ENCODE peak calls at places on chromosomes 3 and 15, in eight cellular contexts. S is aorta, N is breast epithelium, J is psoas muscle, W is cardiac muscle cell, B is transverse colon, F is MM.1S, C is spleen. V is an unnamed sample.
A peak's percentile ranks its signal among the peaks of the same experiment; 100 is the strongest.

GRCh38 chr3:156847746-156848339 is 21.7 kb downstream of the LEKR1 start:
- DNase-seq in B (no peak), W (no peak), C (no peak), F (no peak), N (no peak), S (no peak), J (no peak), V (peak; percentile 10)

GRCh38 chr3:57889807-57890206 is 118.4 kb upstream of the FLNB start:
- DNase-seq in S (no peak), N (peak; percentile 36), F (no peak), C (no peak), W (peak; percentile 37), J (no peak), B (no peak), V (no peak)

GRCh38 chr3:159627229-159627628 is 361.4 kb upstream of the IL12A start:
- DNase-seq in F (no peak), B (no peak), N (no peak), W (no peak), C (no peak), J (no peak), S (no peak), V (peak; percentile 42)

GRCh38 chr3:148528024-148528423 is 169.7 kb upstream of the AGTR1 start:
- DNase-seq in S (no peak), J (no peak), B (no peak), C (no peak), F (no peak), W (peak; percentile 5), N (no peak), V (no peak)

GRCh38 chr3:43727930-43728329 is 37.2 kb downstream of the ABHD5 start:
- DNase-seq in J (no peak), N (no peak), S (peak; percentile 59), F (no peak), B (no peak), W (peak; percentile 30), C (no peak), V (no peak)

GRCh38 chr3:97658670-97659285 is 105.8 kb upstream of the ARL6 start:
- DNase-seq in W (peak; percentile 19), J (no peak), N (no peak), C (no peak), B (no peak), S (no peak), F (peak; percentile 52), V (peak; percentile 49)

GRCh38 chr3:23480324-23480704 is 277.2 kb downstream of the UBE2E2 start:
- DNase-seq in N (no peak), F (no peak), S (no peak), J (no peak), C (no peak), W (no peak), B (no peak), V (no peak)

GRCh38 chr3:159765860-159766294 is 222.8 kb upstream of the IL12A start:
- DNase-seq in S (no peak), F (no peak), N (peak; percentile 60), C (no peak), B (no peak), J (no peak), W (no peak), V (no peak)

GRCh38 chr3:100047455-100048141 is 66.7 kb downstream of the FILIP1L start:
- DNase-seq in W (peak; percentile 73), S (peak; percentile 42), J (no peak), F (peak; percentile 77), C (no peak), N (no peak), B (peak; percentile 41), V (no peak)

GRCh38 chr3:173750095-173750494 is 352.6 kb downstream of the NLGN1 start:
- DNase-seq in N (no peak), C (no peak), B (no peak), S (no peak), F (no peak), W (peak; percentile 57), J (no peak), V (peak; percentile 14)

GRCh38 chr15:47820780-47821319 is 103.5 kb downstream of the SEMA6D start:
- DNase-seq in F (no peak), B (no peak), C (no peak), W (peak; percentile 79), N (no peak), J (no peak), S (no peak), V (no peak)

GRCh38 chr15:52735231-52736089 is 54.7 kb downstream of the ONECUT1 start:
- DNase-seq in S (no peak), C (no peak), N (peak; percentile 32), W (peak; percentile 81), J (no peak), B (peak; percentile 70), F (peak; percentile 80), V (peak; percentile 87)

GRCh38 chr3:57079221-57079831 is 18.9 kb downstream of the SPATA12 start:
- DNase-seq in B (peak; percentile 48), J (no peak), W (peak; percentile 45), N (peak; percentile 29), S (peak; percentile 63), F (no peak), C (peak; percentile 77), V (peak; percentile 25)

GRCh38 chr3:139173372-139174108 is 128.8 kb upstream of the PRR23C start:
- DNase-seq in C (no peak), J (no peak), N (no peak), B (peak; percentile 32), F (peak; percentile 80), W (no peak), S (no peak), V (no peak)

GRCh38 chr3:45988804-45989203 is 6.8 kb downstream of the FYCO1 start:
- DNase-seq in J (no peak), W (peak; percentile 62), C (no peak), F (no peak), B (no peak), S (no peak), N (no peak), V (no peak)

GRCh38 chr15:34984884-34985630 is 3.0 kb downstream of the ZNF770 start:
- DNase-seq in F (no peak), C (no peak), S (no peak), J (peak; percentile 65), W (peak; percentile 65), B (no peak), N (no peak), V (no peak)

GRCh38 chr3:105996781-105997180 is 128.0 kb upstream of the CBLB start:
- DNase-seq in F (no peak), W (no peak), J (no peak), C (no peak), S (no peak), N (no peak), B (no peak), V (no peak)

GRCh38 chr15:40893019-40893723 is 1.1 kb upstream of the VPS18 start:
- DNase-seq in C (peak; percentile 88), F (no peak), B (no peak), N (no peak), W (no peak), S (no peak), J (no peak), V (no peak)

GRCh38 chr3:22361465-22361864 is 610.5 kb upstream of the ZNF385D start:
- DNase-seq in F (no peak), W (peak; percentile 25), J (no peak), C (no peak), S (no peak), B (no peak), N (no peak), V (no peak)

DNA sequence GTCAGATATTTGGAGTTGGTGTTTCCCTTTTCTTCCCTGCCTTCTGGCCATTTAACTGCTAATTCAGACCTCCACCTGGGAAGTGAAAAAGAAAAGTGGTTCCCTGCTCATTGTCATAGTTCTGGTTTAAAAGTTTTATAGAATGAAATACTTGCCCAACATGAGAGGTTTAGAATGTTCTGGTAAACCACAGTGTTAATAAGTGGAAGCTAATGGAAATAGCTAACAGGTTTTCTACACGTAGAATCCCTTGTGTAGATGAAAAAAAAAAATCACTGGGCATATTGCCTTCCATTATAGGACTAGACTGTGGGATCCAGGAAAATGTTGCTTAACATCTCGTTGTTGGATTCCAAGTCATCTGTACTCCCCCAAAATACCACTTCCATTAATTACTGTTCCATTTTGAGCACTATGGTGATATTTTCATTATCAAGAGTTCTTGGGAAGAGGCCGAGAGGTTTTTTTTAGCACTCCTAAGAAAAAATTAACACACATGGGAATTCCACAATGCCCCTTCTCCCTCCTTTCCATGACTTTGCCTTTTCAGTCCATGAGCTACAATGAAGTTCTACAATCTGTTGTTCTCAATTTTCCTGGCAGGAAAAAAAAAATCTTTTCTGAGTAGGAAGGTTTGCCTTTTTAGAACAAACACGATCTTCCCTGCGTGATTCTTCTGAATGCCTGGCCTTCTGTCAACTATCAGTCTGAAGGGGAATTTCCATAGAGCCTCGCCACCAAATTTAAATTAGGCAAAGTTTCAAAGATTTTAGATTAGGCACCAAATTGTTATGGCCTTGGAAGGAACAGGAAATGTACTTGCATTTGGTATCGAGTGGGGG is 74.4 kb upstream of the CTDSPL start:
- DNase-seq in F (no peak), C (no peak), J (no peak), B (no peak), N (no peak), S (no peak), W (peak; percentile 86), V (peak; percentile 4)
- H3K4me1 ChIP-seq in F (no peaks in the 10 kb centered on the region), C (peaks cover 12% of the 10 kb centered on the region), J (peaks cover 14% of the 10 kb centered on the region), B (peaks cover 30% of the 10 kb centered on the region), N (no peaks in the 10 kb centered on the region), S (peaks cover 8% of the 10 kb centered on the region), W (no peaks in the 10 kb centered on the region), V (no peaks in the 10 kb centered on the region)

DNA sequence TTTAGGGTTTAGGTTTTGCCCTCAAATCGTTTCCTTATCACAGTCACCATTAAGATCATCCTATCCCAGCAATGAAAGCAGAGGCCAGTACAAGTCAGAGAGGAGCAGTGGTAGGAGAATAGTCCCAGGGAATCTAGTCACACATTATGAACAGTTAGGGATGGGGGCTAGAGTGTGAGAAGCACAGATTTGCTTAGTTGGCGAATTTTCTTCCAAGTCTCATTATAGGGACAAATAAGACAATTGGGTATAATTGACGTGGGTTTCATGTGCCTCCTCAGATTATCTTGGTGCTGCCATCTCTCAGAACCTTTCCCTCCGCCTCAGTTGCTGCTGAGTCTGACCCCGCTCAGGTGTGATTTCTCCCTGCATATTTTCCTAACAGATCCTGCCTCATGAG is 407.1 kb downstream of the SQOR start:
- DNase-seq in W (no peak), B (no peak), J (no peak), F (no peak), C (no peak), N (no peak), S (no peak), V (no peak)
- H3K4me1 ChIP-seq in W (no peaks in the 10 kb centered on the region), B (no peaks in the 10 kb centered on the region), J (no peaks in the 10 kb centered on the region), F (no peaks in the 10 kb centered on the region), C (no peaks in the 10 kb centered on the region), N (no peaks in the 10 kb centered on the region), S (no peaks in the 10 kb centered on the region), V (no peaks in the 10 kb centered on the region)

GRCh38 chr15:31338879-31339557 is 12.4 kb downstream of the KLF13 start:
- DNase-seq in S (peak; percentile 88), C (peak; percentile 83), B (no peak), N (peak; percentile 90), W (peak; percentile 86), F (no peak), J (peak; percentile 72), V (peak; percentile 73)
- H3K4me1 ChIP-seq in S (no peaks in the 10 kb centered on the region), C (peaks cover 99% of the 10 kb centered on the region), B (peaks cover 100% of the 10 kb centered on the region), N (peaks cover 26% of the 10 kb centered on the region), W (peaks cover 10% of the 10 kb centered on the region), F (peaks cover 94% of the 10 kb centered on the region), J (peaks cover 78% of the 10 kb centered on the region), V (peaks cover 25% of the 10 kb centered on the region)

DNA sequence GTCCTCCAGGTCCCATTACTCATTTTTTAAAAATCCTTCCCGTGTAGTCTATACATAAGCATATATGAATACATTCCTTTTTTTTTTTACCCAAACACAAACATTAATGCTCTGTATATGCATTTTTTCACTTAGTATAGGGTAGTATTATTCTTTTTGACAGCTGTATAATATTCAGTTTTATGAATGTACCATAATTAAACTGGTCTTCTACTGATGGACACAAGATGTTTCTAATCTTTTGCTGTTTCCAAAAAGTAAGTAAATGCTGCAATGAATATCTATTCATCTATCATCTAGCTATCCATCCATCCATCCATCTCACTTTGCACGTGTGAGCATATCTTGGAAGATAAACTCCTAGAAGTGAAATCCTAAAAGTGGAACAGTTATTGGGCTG is 110.8 kb downstream of the IGF2BP2 start:
- DNase-seq in J (no peak), C (no peak), N (no peak), W (no peak), F (no peak), B (no peak), S (no peak), V (no peak)
- H3K4me1 ChIP-seq in J (no peaks in the 10 kb centered on the region), C (no peaks in the 10 kb centered on the region), N (no peaks in the 10 kb centered on the region), W (peaks cover 35% of the 10 kb centered on the region), F (no peaks in the 10 kb centered on the region), B (peaks cover 48% of the 10 kb centered on the region), S (no peaks in the 10 kb centered on the region), V (peaks cover 48% of the 10 kb centered on the region)

V was measured in A673.